ENCODE peak calls at places on chromosomes 12 and 14, in eight cellular contexts. E is uterus, Y is sigmoid colon, R is IMR-90, T is body of pancreas, Z is transverse colon, M is NB4, D is ovary. I is an unnamed sample.

GRCh38 chr12:7439579-7440505 is 4.1 kb downstream of the CD163L1 start:
- DNase-seq in Z (peak; percentile 47), T (peak; percentile 43), D (no peak), R (peak; percentile 41), E (no peak), M (peak; percentile 83), Y (no peak), I (no peak)

GRCh38 chr12:96274331-96274730 is 80.2 kb downstream of the ELK3 start:
- DNase-seq in R (peak; percentile 77), T (no peak), D (no peak), M (no peak), Z (no peak), E (no peak), Y (no peak), I (no peak)

GRCh38 chr14:80973918-80974317 is 18.5 kb downstream of the TSHR start:
- DNase-seq in Y (no peak), D (no peak), T (no peak), R (no peak), Z (no peak), E (no peak), M (no peak), I (no peak)

GRCh38 chr12:40225337-40225983 is 663 bp downstream of the LRRK2 start:
- DNase-seq in E (no peak), T (no peak), M (no peak), D (no peak), Z (no peak), R (no peak), Y (no peak), I (no peak)

GRCh38 chr12:57627504-57628279 is 5.3 kb downstream of the B4GALNT1 start:
- DNase-seq in D (no peak), M (no peak), R (no peak), Y (peak; percentile 62), E (peak; percentile 14), Z (no peak), T (no peak), I (no peak)

GRCh38 chr14:73727181-73727580 is 13.0 kb upstream of the PNMA1 start:
- DNase-seq in Y (no peak), D (no peak), Z (no peak), R (no peak), T (no peak), M (no peak), E (no peak), I (no peak)

GRCh38 chr12:114976959-114977358 is 293.0 kb upstream of the TBX3 start:
- DNase-seq in Z (no peak), Y (no peak), T (no peak), E (no peak), D (no peak), R (peak; percentile 88), M (no peak), I (no peak)

GRCh38 chr14:72863216-72864006 is 30.5 kb downstream of the DPF3 start:
- DNase-seq in R (no peak), D (no peak), T (no peak), E (no peak), M (no peak), Y (no peak), Z (no peak), I (no peak)

GRCh38 chr14:38605193-38606114 is 349.6 kb upstream of the CLEC14A start:
- DNase-seq in Z (no peak), D (no peak), M (peak; percentile 2), R (no peak), Y (no peak), E (no peak), T (no peak), I (no peak)

GRCh38 chr12:50750366-50750765 is 13.5 kb upstream of the ATF1 start:
- DNase-seq in Z (no peak), D (no peak), R (no peak), E (no peak), M (no peak), Y (no peak), T (no peak), I (no peak)

GRCh38 chr12:66901136-66901932 is 222.5 kb upstream of the GRIP1 start:
- DNase-seq in M (peak; percentile 7), Z (no peak), Y (no peak), D (no peak), E (no peak), R (no peak), T (no peak), I (no peak)

GRCh38 chr12:66633676-66634075 is 45.2 kb downstream of the GRIP1 start:
- DNase-seq in T (no peak), Y (no peak), R (no peak), M (no peak), E (no peak), D (no peak), Z (no peak), I (no peak)

GRCh38 chr14:103385994-103386491 is 828 bp downstream of the MARK3 start:
- DNase-seq in R (peak; percentile 31), T (peak; percentile 43), E (no peak), Y (peak; percentile 68), Z (peak; percentile 50), D (peak; percentile 36), M (peak; percentile 62), I (no peak)

GRCh38 chr14:91364524-91365270 is 52.9 kb downstream of the CCDC88C start:
- DNase-seq in R (no peak), T (no peak), Z (no peak), D (no peak), E (no peak), M (no peak), Y (no peak), I (no peak)

GRCh38 chr14:96589577-96589976 is 87.4 kb downstream of the PAPOLA start:
- DNase-seq in T (no peak), R (no peak), D (no peak), Y (peak; percentile 30), E (no peak), Z (no peak), M (no peak), I (no peak)

GRCh38 chr14:77043177-77043983 is 14.9 kb upstream of the IRF2BPL start:
- DNase-seq in Y (peak; percentile 89), E (peak; percentile 64), T (peak; percentile 62), R (peak; percentile 91), D (peak; percentile 74), Z (no peak), M (peak; percentile 80), I (no peak)

GRCh38 chr12:54282949-54283593 is 2.5 kb downstream of the HNRNPA1 start:
- DNase-seq in Y (no peak), T (no peak), Z (peak; percentile 43), M (peak; percentile 52), E (no peak), R (no peak), D (no peak), I (no peak)

GRCh38 chr12:131122631-131123030 is 168.9 kb downstream of the ADGRD1 start:
- DNase-seq in R (no peak), E (no peak), Z (no peak), T (no peak), D (no peak), M (no peak), Y (peak; percentile 52), I (no peak)
- TF ChIP-seq POLR2A in R (no peak), E (no peak), Z (no peak), T (no peak), D (no peak), M (no peak), Y (no peak), I (no peak)

DNA sequence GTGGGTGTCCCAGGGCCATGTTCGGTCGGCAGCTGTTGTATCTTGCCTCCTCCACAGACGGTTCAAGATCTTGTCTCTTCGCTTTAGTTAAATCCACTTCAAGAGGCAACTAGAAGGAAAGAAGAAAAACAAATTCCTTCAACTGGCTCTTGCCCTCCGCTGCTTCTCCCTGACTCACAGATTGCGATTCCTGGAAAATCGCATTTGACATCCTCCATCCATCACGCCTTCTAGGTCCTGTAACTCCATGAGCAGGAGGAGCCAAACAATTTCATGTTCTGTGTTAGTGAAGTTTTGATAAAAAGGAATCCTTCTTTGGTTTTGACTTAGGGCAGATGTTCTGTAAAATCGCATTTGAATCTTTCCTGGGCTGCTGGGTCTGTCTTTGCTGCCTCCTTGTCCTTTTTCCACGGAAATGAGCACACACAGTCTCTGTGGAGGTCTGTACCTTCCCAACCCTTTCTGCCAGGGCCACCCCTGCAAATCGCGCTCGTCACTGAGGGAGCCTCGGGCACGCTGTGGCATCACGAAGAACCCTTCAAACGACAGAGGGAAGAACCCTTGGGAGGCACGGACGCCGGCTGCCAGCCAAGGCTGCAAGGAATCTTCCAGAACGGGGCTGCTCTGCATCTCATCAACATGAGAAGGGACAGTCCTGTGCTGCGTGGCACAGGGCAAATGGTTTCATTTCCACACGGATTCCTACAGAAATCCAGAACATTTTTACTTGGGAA is 32.6 kb downstream of the RAD52 start:
- DNase-seq in D (no peak), E (no peak), T (no peak), Y (no peak), R (no peak), Z (no peak), M (no peak), I (no peak)
- TF ChIP-seq POLR2A in D (no peak), E (no peak), T (no peak), Y (no peak), R (no peak), Z (no peak), M (no peak), I (no peak)

DNA sequence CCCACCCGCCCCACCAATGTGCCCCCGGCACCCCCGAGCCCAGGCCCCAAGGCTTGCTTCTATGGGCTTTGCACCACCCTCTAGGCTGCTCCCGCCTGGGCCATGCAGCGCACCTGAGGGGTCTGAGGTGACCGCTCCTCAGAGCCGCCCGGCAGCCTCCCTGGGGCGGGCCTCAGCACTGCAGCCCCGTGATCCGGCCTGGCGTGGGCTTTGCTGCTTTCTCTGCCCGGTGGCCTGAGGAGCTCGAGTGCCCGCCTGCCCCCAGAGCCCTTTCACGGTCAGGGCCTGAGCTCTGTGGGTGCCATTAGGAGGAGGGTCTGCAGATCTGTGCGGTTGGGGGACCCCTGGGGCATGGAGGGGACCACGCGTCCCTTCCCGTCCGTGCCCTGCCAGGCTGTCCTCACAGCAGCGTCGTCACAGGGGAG is 6.2 kb downstream of the MTA1 start:
- DNase-seq in M (no peak), Y (no peak), R (no peak), Z (no peak), D (no peak), E (no peak), T (no peak), I (no peak)
- TF ChIP-seq POLR2A in M (no peak), Y (no peak), R (no peak), Z (no peak), D (no peak), E (no peak), T (no peak), I (no peak)

DNA sequence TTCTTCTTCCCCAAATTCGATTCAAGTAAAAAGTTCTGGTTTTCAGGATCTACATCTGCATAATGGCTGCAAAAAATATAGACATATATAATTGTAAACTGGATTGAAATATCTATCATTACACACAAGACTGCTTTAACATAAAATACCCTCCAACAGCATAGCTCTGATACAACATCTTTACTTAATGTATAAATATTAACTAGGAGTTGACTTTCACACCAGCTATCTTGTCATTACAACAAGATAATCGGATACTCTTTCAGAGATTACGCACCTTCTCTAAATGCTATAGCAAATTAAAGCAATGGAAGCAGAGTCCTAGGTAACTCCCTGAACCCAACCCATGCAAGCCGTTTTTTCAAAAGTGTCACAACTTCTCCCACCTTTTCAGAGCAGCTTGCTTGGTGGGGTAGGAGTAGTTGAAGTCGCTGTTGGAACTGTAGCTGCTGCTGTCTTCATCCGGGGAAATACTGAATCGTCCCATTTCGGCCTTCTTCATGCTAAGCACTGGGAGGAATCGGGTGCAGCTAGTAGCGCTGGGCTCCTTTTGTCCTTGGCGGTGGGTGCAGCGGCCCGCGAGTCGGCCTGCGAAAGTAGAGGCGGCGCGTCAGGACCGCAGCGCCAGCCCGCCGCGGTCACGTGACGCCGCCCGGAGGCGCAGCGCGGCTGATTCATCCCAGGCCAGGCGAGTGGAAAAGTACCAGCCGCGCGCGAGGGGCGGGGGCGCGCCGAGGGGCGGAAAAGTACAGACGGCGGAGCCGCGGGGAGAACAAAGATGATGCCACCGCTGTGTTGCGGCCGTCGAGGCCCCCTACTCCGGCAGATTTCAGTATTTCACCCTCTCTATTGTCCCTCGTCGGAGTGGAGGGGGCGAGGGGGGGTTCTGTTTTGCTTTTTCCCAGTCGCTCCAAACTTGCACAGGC is 1.5 kb downstream of the SLC38A2 start:
- DNase-seq in Z (peak; percentile 93), T (peak; percentile 93), R (peak; percentile 79), M (peak; percentile 95), D (peak; percentile 91), E (peak; percentile 92), Y (peak; percentile 95), I (peak; percentile 62)
- TF ChIP-seq POLR2A in Z (peak; percentile 86), T (peak; percentile 74), R (peak; percentile 86), M (peak; percentile 86), D (peak; percentile 57), E (peak; percentile 95), Y (peak; percentile 69), I (peak; percentile 52)

I was measured in H54.